ENCODE peak calls at places on chromosomes 11 and 22, in six cellular contexts. M is upper lobe of right lung; O is NCI-H2081 treated with DMSO at 0.1 percent for 48 hours; Q is lower lobe of right lung; I is activated gamma-delta T cell treated with Interleukin-2 at 50 U/mL for 16 hours; E is activated T-helper 9 cell treated with anti-CD3 and anti-CD28 coated beads, Interleukin-2, amount 50 U/mL, for 16 hours. R is an unnamed sample.

GRCh38 chr11:125675196-125675595 is 5.5 kb downstream of the ACRV1 start:
- DNase-seq in M (no peak), O (no peak), Q (no peak), I (no peak), E (no peak), R (no peak)

GRCh38 chr11:6418199-6418957 is 516 bp downstream of the APBB1 start:
- DNase-seq in M (no peak), O (no peak), Q (no peak), I (no peak), E (no peak), R (no peak)

GRCh38 chr11:20276661-20277000 is 86.9 kb upstream of the HTATIP2 start:
- DNase-seq in M (no peak), O (no peak), Q (no peak), I (no peak), E (no peak), R (no peak)

GRCh38 chr11:65069217-65069616 is 10.9 kb upstream of the NAALADL1 start:
- DNase-seq in M (no peak), O (no peak), Q (no peak), I (no peak), E (no peak), R (no peak)

GRCh38 chr11:70493089-70493474 is 94.8 kb downstream of the CTTN start:
- DNase-seq in M (peak; percentile 38), O (no peak), Q (no peak), I (no peak), E (no peak), R (no peak)

GRCh38 chr11:77642228-77642627 is 4.6 kb upstream of the CLNS1A start:
- DNase-seq in M (no peak), O (no peak), Q (no peak), I (no peak), E (no peak), R (no peak)

GRCh38 chr11:58616594-58616993 is 5.9 kb upstream of the CNTF start:
- DNase-seq in M (no peak), O (no peak), Q (no peak), I (no peak), E (no peak), R (no peak)

GRCh38 chr22:37631448-37632173 is 7.9 kb upstream of the SH3BP1 start:
- DNase-seq in M (no peak), O (no peak), Q (no peak), I (peak; percentile 28), E (no peak), R (no peak)

GRCh38 chr11:43376594-43376993 is 17.9 kb downstream of the TTC17 start:
- DNase-seq in M (no peak), O (no peak), Q (no peak), I (no peak), E (no peak), R (no peak)